ENCODE peak calls at places on chromosomes 7 and 10, in five cellular contexts. One of them, this sample, is unnamed.
A peak's percentile ranks its signal among the peaks of the same experiment; 100 is the strongest.

GRCh38 chr7:142832452-142832851 is 22.4 kb upstream of the EPHB6 start:
- DNase-seq in sigmoid colon: no peak
- DNase-seq in ELF-1: no peak
- DNase-seq in stimulated activated CD8-positive, alpha-beta memory T cell treated with anti-CD3 and anti-CD28 coated beads, Interleukin-15, amount 100 ng/mL, for 24 hours: no peak
- DNase-seq in iris pigment epithelial cell: no peak
- DNase-seq in this sample: no peak

GRCh38 chr7:3760696-3761095 is 459.6 kb downstream of the SDK1 start:
- DNase-seq in sigmoid colon: no peak
- DNase-seq in ELF-1: no peak
- DNase-seq in stimulated activated CD8-positive, alpha-beta memory T cell treated with anti-CD3 and anti-CD28 coated beads, Interleukin-15, amount 100 ng/mL, for 24 hours: no peak
- DNase-seq in iris pigment epithelial cell: peak; percentile 47
- DNase-seq in this sample: no peak

GRCh38 chr7:137172105-137172590 is 171.4 kb downstream of the PTN start:
- DNase-seq in sigmoid colon: no peak
- DNase-seq in ELF-1: no peak
- DNase-seq in stimulated activated CD8-positive, alpha-beta memory T cell treated with anti-CD3 and anti-CD28 coated beads, Interleukin-15, amount 100 ng/mL, for 24 hours: no peak
- DNase-seq in iris pigment epithelial cell: no peak
- DNase-seq in this sample: no peak

GRCh38 chr7:112422842-112423496 is 27.3 kb upstream of the IFRD1 start:
- DNase-seq in sigmoid colon: peak; percentile 78
- DNase-seq in ELF-1: peak; percentile 97
- DNase-seq in stimulated activated CD8-positive, alpha-beta memory T cell treated with anti-CD3 and anti-CD28 coated beads, Interleukin-15, amount 100 ng/mL, for 24 hours: no peak
- DNase-seq in iris pigment epithelial cell: peak; percentile 94
- DNase-seq in this sample: peak; percentile 92

GRCh38 chr10:69004821-69005220 is 16.2 kb downstream of the KIFBP start:
- DNase-seq in sigmoid colon: no peak
- DNase-seq in ELF-1: no peak
- DNase-seq in stimulated activated CD8-positive, alpha-beta memory T cell treated with anti-CD3 and anti-CD28 coated beads, Interleukin-15, amount 100 ng/mL, for 24 hours: no peak
- DNase-seq in iris pigment epithelial cell: peak; percentile 62
- DNase-seq in this sample: no peak

GRCh38 chr7:18402488-18403183 is 92.9 kb upstream of the HDAC9 start:
- DNase-seq in sigmoid colon: no peak
- DNase-seq in ELF-1: no peak
- DNase-seq in stimulated activated CD8-positive, alpha-beta memory T cell treated with anti-CD3 and anti-CD28 coated beads, Interleukin-15, amount 100 ng/mL, for 24 hours: no peak
- DNase-seq in iris pigment epithelial cell: peak; percentile 88
- DNase-seq in this sample: no peak

GRCh38 chr10:133309111-133309719 is 501 bp downstream of the ZNF511 start:
- DNase-seq in sigmoid colon: peak; percentile 96
- DNase-seq in ELF-1: peak; percentile 89
- DNase-seq in stimulated activated CD8-positive, alpha-beta memory T cell treated with anti-CD3 and anti-CD28 coated beads, Interleukin-15, amount 100 ng/mL, for 24 hours: peak; percentile 95
- DNase-seq in iris pigment epithelial cell: peak; percentile 92
- DNase-seq in this sample: peak; percentile 98

GRCh38 chr10:103736044-103736443 is 119.3 kb downstream of the SH3PXD2A start:
- DNase-seq in sigmoid colon: no peak
- DNase-seq in ELF-1: no peak
- DNase-seq in stimulated activated CD8-positive, alpha-beta memory T cell treated with anti-CD3 and anti-CD28 coated beads, Interleukin-15, amount 100 ng/mL, for 24 hours: no peak
- DNase-seq in iris pigment epithelial cell: no peak
- DNase-seq in this sample: no peak

GRCh38 chr7:27175626-27176342 is 1.7 kb upstream of the HOXA10 start:
- DNase-seq in sigmoid colon: peak; percentile 78
- DNase-seq in ELF-1: peak; percentile 66
- DNase-seq in stimulated activated CD8-positive, alpha-beta memory T cell treated with anti-CD3 and anti-CD28 coated beads, Interleukin-15, amount 100 ng/mL, for 24 hours: no peak
- DNase-seq in iris pigment epithelial cell: no peak
- DNase-seq in this sample: peak; percentile 63

GRCh38 chr10:17212802-17213204 is 11.3 kb upstream of the TRDMT1 start:
- DNase-seq in sigmoid colon: no peak
- DNase-seq in ELF-1: no peak
- DNase-seq in stimulated activated CD8-positive, alpha-beta memory T cell treated with anti-CD3 and anti-CD28 coated beads, Interleukin-15, amount 100 ng/mL, for 24 hours: no peak
- DNase-seq in iris pigment epithelial cell: no peak
- DNase-seq in this sample: no peak

GRCh38 chr7:32191296-32191695 is 121.1 kb upstream of the PDE1C start:
- DNase-seq in sigmoid colon: no peak
- DNase-seq in ELF-1: no peak
- DNase-seq in stimulated activated CD8-positive, alpha-beta memory T cell treated with anti-CD3 and anti-CD28 coated beads, Interleukin-15, amount 100 ng/mL, for 24 hours: no peak
- DNase-seq in iris pigment epithelial cell: no peak
- DNase-seq in this sample: no peak

GRCh38 chr7:45402480-45403218 is 171.5 kb upstream of the ADCY1 start:
- DNase-seq in sigmoid colon: no peak
- DNase-seq in ELF-1: no peak
- DNase-seq in stimulated activated CD8-positive, alpha-beta memory T cell treated with anti-CD3 and anti-CD28 coated beads, Interleukin-15, amount 100 ng/mL, for 24 hours: no peak
- DNase-seq in iris pigment epithelial cell: peak; percentile 86
- DNase-seq in this sample: no peak

GRCh38 chr7:158821173-158822021 is 7.9 kb downstream of the ESYT2 start:
- DNase-seq in sigmoid colon: no peak
- DNase-seq in ELF-1: peak; percentile 62
- DNase-seq in stimulated activated CD8-positive, alpha-beta memory T cell treated with anti-CD3 and anti-CD28 coated beads, Interleukin-15, amount 100 ng/mL, for 24 hours: no peak
- DNase-seq in iris pigment epithelial cell: peak; percentile 77
- DNase-seq in this sample: no peak

GRCh38 chr10:30583778-30584415 is 45.7 kb downstream of the LYZL2 start:
- DNase-seq in sigmoid colon: peak; percentile 86
- DNase-seq in ELF-1: no peak
- DNase-seq in stimulated activated CD8-positive, alpha-beta memory T cell treated with anti-CD3 and anti-CD28 coated beads, Interleukin-15, amount 100 ng/mL, for 24 hours: no peak
- DNase-seq in iris pigment epithelial cell: peak; percentile 85
- DNase-seq in this sample: peak; percentile 81

GRCh38 chr7:128115821-128116723 is 84.8 kb upstream of the LRRC4 start:
- DNase-seq in sigmoid colon: peak; percentile 35
- DNase-seq in ELF-1: peak; percentile 59
- DNase-seq in stimulated activated CD8-positive, alpha-beta memory T cell treated with anti-CD3 and anti-CD28 coated beads, Interleukin-15, amount 100 ng/mL, for 24 hours: no peak
- DNase-seq in iris pigment epithelial cell: no peak
- DNase-seq in this sample: no peak

GRCh38 chr7:84714765-84715164 is 472.1 kb downstream of the SEMA3D start:
- DNase-seq in sigmoid colon: no peak
- DNase-seq in ELF-1: peak; percentile 26
- DNase-seq in stimulated activated CD8-positive, alpha-beta memory T cell treated with anti-CD3 and anti-CD28 coated beads, Interleukin-15, amount 100 ng/mL, for 24 hours: no peak
- DNase-seq in iris pigment epithelial cell: no peak
- DNase-seq in this sample: no peak

GRCh38 chr10:133276435-133277201 is at the start of gene ADAM8:
- DNase-seq in sigmoid colon: no peak
- DNase-seq in ELF-1: peak; percentile 44
- DNase-seq in stimulated activated CD8-positive, alpha-beta memory T cell treated with anti-CD3 and anti-CD28 coated beads, Interleukin-15, amount 100 ng/mL, for 24 hours: no peak
- DNase-seq in iris pigment epithelial cell: no peak
- DNase-seq in this sample: peak; percentile 92

GRCh38 chr10:6580279-6581029 is 378 bp upstream of the PRKCQ start:
- DNase-seq in sigmoid colon: peak; percentile 72
- DNase-seq in ELF-1: peak; percentile 87
- DNase-seq in stimulated activated CD8-positive, alpha-beta memory T cell treated with anti-CD3 and anti-CD28 coated beads, Interleukin-15, amount 100 ng/mL, for 24 hours: peak; percentile 92
- DNase-seq in iris pigment epithelial cell: peak; percentile 54
- DNase-seq in this sample: peak; percentile 89